ENCODE peak calls at places on chromosome 13, in nine cellular contexts. A, F, M, I, D, Y, T, S and H are unnamed samples.
A peak's percentile ranks its signal among the peaks of the same experiment; 100 is the strongest.

GRCh38 chr13:25882732-25883357 is 169.0 kb downstream of the SHISA2 start:
- DNase-seq in S (no peak), T (no peak), Y (no peak), F (no peak), I (no peak), A (no peak), M (no peak), D (no peak), H (no peak)

GRCh38 chr13:44259045-44260042 is 114.3 kb upstream of the SERP2 start:
- DNase-seq in S (no peak), F (peak; percentile 76), I (peak; percentile 68), M (no peak), Y (peak; percentile 57), T (no peak), D (peak; percentile 41), A (peak; percentile 68), H (no peak)

GRCh38 chr13:49308104-49308875 is 60.6 kb downstream of the CDADC1 start:
- DNase-seq in I (peak; percentile 64), A (peak; percentile 76), S (peak; percentile 88), D (peak; percentile 85), M (no peak), Y (no peak), F (peak; percentile 55), T (no peak), H (no peak)

GRCh38 chr13:51733656-51734334 is 70.2 kb downstream of the DHRS12 start:
- DNase-seq in I (no peak), A (no peak), S (no peak), D (no peak), F (no peak), Y (no peak), T (no peak), M (no peak), H (no peak)

GRCh38 chr13:112943309-112944125 is 25.5 kb upstream of the MCF2L start:
- DNase-seq in D (peak; percentile 48), Y (peak; percentile 55), T (peak; percentile 65), I (peak; percentile 74), F (peak; percentile 23), S (peak; percentile 86), M (no peak), A (peak; percentile 10), H (no peak)

GRCh38 chr13:41050041-41050440 is 11.3 kb upstream of the WBP4 start:
- DNase-seq in D (no peak), T (no peak), I (no peak), F (no peak), Y (no peak), S (no peak), A (peak; percentile 42), M (no peak), H (no peak)

GRCh38 chr13:96527497-96527896 is 437.6 kb downstream of the HS6ST3 start:
- DNase-seq in F (no peak), D (no peak), A (no peak), M (no peak), Y (no peak), T (no peak), I (no peak), S (no peak), H (no peak)

GRCh38 chr13:51747438-51748434 is 56.2 kb downstream of the DHRS12 start:
- DNase-seq in S (no peak), F (no peak), T (no peak), M (no peak), I (no peak), Y (no peak), D (no peak), A (no peak), H (no peak)

GRCh38 chr13:69947577-69947976 is 160.0 kb upstream of the ATXN8OS start:
- DNase-seq in S (no peak), M (no peak), A (no peak), F (no peak), Y (no peak), I (no peak), D (no peak), T (no peak), H (no peak)

GRCh38 chr13:111623743-111624505 is 303.5 kb downstream of the TEX29 start:
- DNase-seq in S (no peak), I (no peak), Y (no peak), M (no peak), D (no peak), T (no peak), F (no peak), A (no peak), H (no peak)

GRCh38 chr13:93715866-93716265 is 489.3 kb downstream of the GPC6 start:
- DNase-seq in Y (no peak), S (no peak), F (no peak), M (no peak), A (no peak), D (no peak), I (no peak), T (no peak), H (no peak)

GRCh38 chr13:87259479-87260083 is 411.6 kb upstream of the SLITRK5 start:
- DNase-seq in Y (no peak), S (no peak), A (no peak), D (no peak), M (no peak), T (peak; percentile 15), F (no peak), I (no peak), H (no peak)

GRCh38 chr13:40228486-40228885 is 438.0 kb downstream of the FOXO1 start:
- DNase-seq in A (peak; percentile 20), Y (no peak), F (no peak), I (no peak), M (no peak), T (no peak), D (no peak), S (no peak), H (no peak)

GRCh38 chr13:19622189-19622588 is 11.3 kb upstream of the MPHOSPH8 start:
- DNase-seq in T (no peak), I (no peak), A (no peak), D (no peak), Y (no peak), F (no peak), S (no peak), M (no peak), H (no peak)

GRCh38 chr13:71290963-71291937 is 575.8 kb downstream of the DACH1 start:
- DNase-seq in A (peak; percentile 11), F (peak; percentile 2), M (no peak), S (no peak), I (no peak), Y (peak; percentile 12), T (no peak), D (no peak), H (no peak)

GRCh38 chr13:22422712-22423111 is 751.8 kb downstream of the FGF9 start:
- DNase-seq in T (no peak), Y (no peak), F (no peak), I (no peak), D (no peak), A (no peak), S (no peak), M (no peak), H (no peak)

GRCh38 chr13:32212420-32212819 is 102.7 kb downstream of the ZAR1L start:
- DNase-seq in Y (no peak), S (no peak), I (no peak), M (no peak), F (peak; percentile 92), D (no peak), T (no peak), A (peak; percentile 67), H (no peak)

GRCh38 chr13:105446197-105446596 is 1089.3 kb downstream of the EFNB2 start:
- DNase-seq in Y (no peak), F (no peak), S (no peak), I (no peak), M (no peak), D (no peak), T (no peak), A (no peak), H (no peak)

DNA sequence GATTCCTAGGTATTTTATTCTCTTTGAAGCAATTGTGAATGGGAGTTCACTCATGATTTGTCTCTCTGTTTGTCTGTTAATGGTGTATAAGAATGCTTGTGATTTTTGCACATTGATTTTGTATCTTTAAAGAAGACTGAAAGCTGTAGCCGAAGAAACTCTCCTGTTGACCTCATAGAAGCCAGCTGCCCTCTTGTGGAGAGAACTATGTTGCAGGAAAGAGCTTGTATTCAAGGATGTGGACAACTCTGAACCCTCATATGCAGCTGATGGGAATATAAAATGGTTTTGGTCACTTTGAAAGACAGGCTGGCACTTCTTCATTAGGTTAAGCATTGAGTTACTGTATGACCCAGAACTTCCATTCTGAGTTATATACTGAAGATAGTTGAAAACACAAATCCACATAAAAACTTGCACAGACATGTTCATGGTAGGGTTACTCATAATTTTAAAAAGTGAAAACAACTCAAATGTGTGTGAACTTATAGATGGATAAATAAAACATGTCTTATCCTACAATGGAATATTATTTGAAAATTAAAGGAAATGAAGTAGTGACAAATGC is 65.8 kb upstream of the SLITRK6 start:
- DNase-seq in M (no peak), Y (no peak), T (no peak), S (no peak), I (no peak), A (peak; percentile 15), D (no peak), F (peak; percentile 3), H (no peak)
- TF ChIP-seq CTCF in M (peak; percentile 7), Y (no peak), T (peak; percentile 56), S (no peak), I (no peak), A (peak; percentile 29), D (no peak), F (peak; percentile 26), H (no peak)

GRCh38 chr13:78604782-78605611 is 1.6 kb upstream of the POU4F1 start:
- DNase-seq in D (no peak), S (no peak), T (no peak), I (no peak), M (no peak), A (no peak), Y (peak; percentile 34), F (no peak), H (no peak)
- TF ChIP-seq CTCF in D (no peak), S (no peak), T (peak; percentile 24), I (no peak), M (no peak), A (peak; percentile 0), Y (no peak), F (no peak), H (no peak)

DNA sequence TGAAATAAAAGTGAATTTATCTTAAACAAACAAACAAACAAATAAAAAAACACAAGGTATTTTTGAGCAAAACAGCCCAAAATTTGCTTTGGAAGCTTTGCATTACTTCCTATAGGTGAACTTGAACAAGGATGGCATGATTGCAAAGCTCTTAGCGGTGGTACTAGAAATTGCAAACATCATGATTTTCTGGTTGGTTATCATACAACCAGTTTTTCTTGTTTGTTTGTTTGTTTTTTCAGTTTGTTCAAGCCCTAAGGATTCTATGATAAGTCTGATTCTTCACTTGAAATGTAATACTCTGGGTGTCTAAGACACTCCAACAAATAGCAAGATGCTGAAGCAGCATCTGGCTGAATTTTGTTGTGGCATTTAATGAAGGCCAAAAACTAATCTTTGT is 15.9 kb downstream of the DCLK1 start:
- DNase-seq in D (no peak), A (no peak), F (no peak), Y (no peak), S (no peak), I (no peak), M (no peak), T (no peak), H (no peak)
- TF ChIP-seq CTCF in D (no peak), A (no peak), F (no peak), Y (no peak), S (no peak), I (no peak), M (no peak), T (no peak), H (no peak)

GRCh38 chr13:92510416-92510815 is 716.2 kb upstream of the GPC6 start:
- DNase-seq in T (no peak), I (no peak), S (no peak), F (peak; percentile 72), A (peak; percentile 53), D (no peak), Y (no peak), M (no peak), H (no peak)
- TF ChIP-seq CTCF in T (no peak), I (no peak), S (no peak), F (no peak), A (no peak), D (no peak), Y (no peak), M (no peak), H (no peak)